ENCODE peak calls at places on chromosomes 2 and 18, in four cellular contexts. One of them, this sample, is unnamed.

GRCh38 chr2:97784953-97785352 is 71.6 kb downstream of the ZAP70 start:
- DNase-seq in endodermal cell: no peak
- DNase-seq in epithelial cell of esophagus: no peak
- DNase-seq in astrocyte of the spinal cord: no peak
- DNase-seq in this sample: no peak

GRCh38 chr2:113895301-113895700 is 5.4 kb downstream of the ACTR3 start:
- DNase-seq in endodermal cell: no peak
- DNase-seq in astrocyte of the spinal cord: no peak
- DNase-seq in epithelial cell of esophagus: peak; percentile 22
- DNase-seq in this sample: no peak

GRCh38 chr2:71827146-71827874 is 320.4 kb downstream of the CYP26B1 start:
- DNase-seq in epithelial cell of esophagus: no peak
- DNase-seq in astrocyte of the spinal cord: no peak
- DNase-seq in endodermal cell: no peak
- DNase-seq in this sample: no peak

GRCh38 chr2:136255127-136255526 is 137.2 kb upstream of the CXCR4 start:
- DNase-seq in astrocyte of the spinal cord: no peak
- DNase-seq in epithelial cell of esophagus: no peak
- DNase-seq in endodermal cell: no peak
- DNase-seq in this sample: no peak

GRCh38 chr18:31512203-31512764 is 14.3 kb downstream of the DSG2 start:
- DNase-seq in astrocyte of the spinal cord: peak; percentile 62
- DNase-seq in endodermal cell: no peak
- DNase-seq in epithelial cell of esophagus: peak; percentile 98
- DNase-seq in this sample: no peak

GRCh38 chr2:207768168-207768890 is 1.4 kb downstream of the FZD5 start:
- DNase-seq in astrocyte of the spinal cord: peak; percentile 46
- DNase-seq in epithelial cell of esophagus: peak; percentile 74
- DNase-seq in endodermal cell: peak; percentile 75
- DNase-seq in this sample: peak; percentile 31

GRCh38 chr2:193349642-193350041 is 1154.9 kb upstream of the TMEFF2 start:
- DNase-seq in epithelial cell of esophagus: no peak
- DNase-seq in astrocyte of the spinal cord: no peak
- DNase-seq in endodermal cell: no peak
- DNase-seq in this sample: no peak

GRCh38 chr18:12741351-12741750 is 38.5 kb downstream of the PSMG2 start:
- DNase-seq in endodermal cell: no peak
- DNase-seq in astrocyte of the spinal cord: peak; percentile 25
- DNase-seq in epithelial cell of esophagus: peak; percentile 98
- DNase-seq in this sample: no peak

GRCh38 chr2:4066217-4066616 is 362.8 kb downstream of the DCDC2C start:
- DNase-seq in epithelial cell of esophagus: no peak
- DNase-seq in endodermal cell: no peak
- DNase-seq in astrocyte of the spinal cord: no peak
- DNase-seq in this sample: no peak

GRCh38 chr2:160490760-160491367 is 2.7 kb downstream of the RBMS1 start:
- DNase-seq in endodermal cell: no peak
- DNase-seq in epithelial cell of esophagus: no peak
- DNase-seq in astrocyte of the spinal cord: no peak
- DNase-seq in this sample: no peak

GRCh38 chr2:20391951-20392699 is 41.5 kb upstream of the PUM2 start:
- DNase-seq in astrocyte of the spinal cord: no peak
- DNase-seq in epithelial cell of esophagus: peak; percentile 93
- DNase-seq in endodermal cell: no peak
- DNase-seq in this sample: peak; percentile 68

GRCh38 chr2:56450083-56450482 is 266.3 kb downstream of the CCDC85A start:
- DNase-seq in endodermal cell: no peak
- DNase-seq in astrocyte of the spinal cord: no peak
- DNase-seq in epithelial cell of esophagus: no peak
- DNase-seq in this sample: no peak

GRCh38 chr18:57801379-57802165 is 1.5 kb downstream of the ATP8B1 start:
- DNase-seq in astrocyte of the spinal cord: no peak
- DNase-seq in epithelial cell of esophagus: peak; percentile 29
- DNase-seq in endodermal cell: peak; percentile 67
- DNase-seq in this sample: peak; percentile 33
- H3K4me3 ChIP-seq in astrocyte of the spinal cord: peak overlapping the region; percentile 92
- H3K4me3 ChIP-seq in epithelial cell of esophagus: peak overlapping the region; percentile 88
- H3K4me3 ChIP-seq in endodermal cell: peak overlapping the region; percentile 83
- H3K4me3 ChIP-seq in this sample: peak overlapping the region; percentile 52

DNA sequence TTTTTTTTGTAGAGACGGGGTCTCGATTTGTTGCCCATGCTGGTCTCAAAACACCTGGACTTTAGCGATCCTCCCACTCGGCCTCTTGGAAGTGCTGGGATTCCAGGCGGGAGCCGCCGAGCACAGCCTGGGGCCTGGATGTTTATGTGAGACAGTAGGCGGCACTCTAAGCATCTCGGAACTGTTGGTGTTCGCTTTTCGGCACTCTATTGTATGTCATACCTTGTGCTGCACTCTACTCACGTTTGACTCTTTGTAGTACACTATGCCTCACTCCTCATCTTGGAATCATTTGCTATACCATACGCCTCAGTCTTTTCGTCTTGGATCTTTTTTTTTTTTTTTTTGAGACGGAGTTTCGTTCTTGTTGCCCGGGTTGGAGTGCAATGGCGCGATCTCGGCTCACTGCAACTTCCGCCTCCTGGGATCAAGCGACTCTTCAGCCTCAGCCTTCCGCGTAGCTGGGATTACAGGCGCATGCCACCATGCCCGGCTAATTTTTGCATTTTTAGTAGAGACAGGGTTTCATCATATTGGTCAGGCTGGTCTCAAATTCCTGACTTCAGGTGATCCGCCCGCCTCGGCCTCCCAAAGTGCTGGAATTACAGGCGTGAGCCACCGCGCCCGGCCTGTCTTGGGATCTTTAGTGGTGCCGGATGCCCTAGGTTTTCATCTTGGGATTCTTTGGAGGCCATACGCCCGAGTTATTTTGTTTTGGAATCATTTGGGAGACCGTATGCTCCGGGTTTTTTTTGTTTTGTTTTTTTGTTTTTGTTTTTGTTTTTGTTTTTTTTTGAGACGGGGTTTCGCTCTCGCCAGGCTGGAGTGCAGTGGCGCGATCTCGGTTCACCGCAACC is 24.2 kb upstream of the ZDBF2 start:
- DNase-seq in astrocyte of the spinal cord: no peak
- DNase-seq in epithelial cell of esophagus: peak; percentile 24
- DNase-seq in endodermal cell: peak; percentile 78
- DNase-seq in this sample: no peak
- H3K4me3 ChIP-seq in astrocyte of the spinal cord: peak overlapping the region; percentile 15
- H3K4me3 ChIP-seq in epithelial cell of esophagus: peak overlapping the region; percentile 34
- H3K4me3 ChIP-seq in endodermal cell: no peak overlapping the region
- H3K4me3 ChIP-seq in this sample: no peak overlapping the region

GRCh38 chr2:240520143-240520973 is 37.4 kb downstream of the ANKMY1 start:
- DNase-seq in astrocyte of the spinal cord: no peak
- DNase-seq in endodermal cell: peak; percentile 63
- DNase-seq in epithelial cell of esophagus: peak; percentile 14
- DNase-seq in this sample: no peak

GRCh38 chr2:240517342-240517741 is 40.4 kb downstream of the ANKMY1 start:
- DNase-seq in astrocyte of the spinal cord: no peak
- DNase-seq in endodermal cell: no peak
- DNase-seq in epithelial cell of esophagus: no peak
- DNase-seq in this sample: no peak

GRCh38 chr2:240520974-240521350 is 36.8 kb downstream of the ANKMY1 start:
- DNase-seq in endodermal cell: peak; percentile 39
- DNase-seq in astrocyte of the spinal cord: no peak
- DNase-seq in epithelial cell of esophagus: no peak
- DNase-seq in this sample: no peak

GRCh38 chr2:240519396-240520142 is 38.2 kb downstream of the ANKMY1 start:
- DNase-seq in endodermal cell: peak; percentile 31
- DNase-seq in epithelial cell of esophagus: peak; percentile 35
- DNase-seq in astrocyte of the spinal cord: peak; percentile 14
- DNase-seq in this sample: no peak

DNA sequence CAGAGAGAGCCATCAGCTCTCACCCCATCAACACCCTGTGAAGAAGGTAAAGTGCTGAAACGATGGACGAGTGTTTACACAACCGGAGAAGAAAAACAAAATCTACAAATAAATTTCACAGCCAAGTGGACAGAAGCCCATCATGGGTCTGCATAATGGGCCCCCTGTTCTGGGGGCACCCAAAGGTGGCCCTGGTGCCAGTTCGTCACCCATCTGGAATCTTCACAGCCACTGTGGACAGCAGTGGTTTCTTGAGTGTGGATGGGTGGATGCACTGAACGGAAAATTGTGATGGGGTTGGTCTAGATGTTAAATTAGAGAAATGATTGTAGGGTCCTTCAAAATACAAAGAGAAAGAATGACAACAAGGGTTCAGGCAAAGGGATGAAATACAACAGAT is 38.8 kb downstream of the ANKMY1 start:
- DNase-seq in astrocyte of the spinal cord: no peak
- DNase-seq in endodermal cell: no peak
- DNase-seq in epithelial cell of esophagus: no peak
- DNase-seq in this sample: no peak
- H3K4me3 ChIP-seq in astrocyte of the spinal cord: no peak overlapping the region
- H3K4me3 ChIP-seq in endodermal cell: no peak overlapping the region
- H3K4me3 ChIP-seq in epithelial cell of esophagus: no peak overlapping the region
- H3K4me3 ChIP-seq in this sample: no peak overlapping the region

GRCh38 chr2:110101280-110101844 is 14.3 kb downstream of the MALL start:
- DNase-seq in astrocyte of the spinal cord: peak; percentile 100
- DNase-seq in epithelial cell of esophagus: peak; percentile 100
- DNase-seq in endodermal cell: peak; percentile 66
- DNase-seq in this sample: no peak

GRCh38 chr2:110104025-110104771 is 11.4 kb downstream of the MALL start:
- DNase-seq in epithelial cell of esophagus: peak; percentile 77
- DNase-seq in endodermal cell: peak; percentile 23
- DNase-seq in astrocyte of the spinal cord: peak; percentile 41
- DNase-seq in this sample: no peak

GRCh38 chr2:110099471-110100225 is 16.0 kb downstream of the MALL start:
- DNase-seq in epithelial cell of esophagus: no peak
- DNase-seq in astrocyte of the spinal cord: no peak
- DNase-seq in endodermal cell: peak; percentile 28
- DNase-seq in this sample: no peak

GRCh38 chr2:110103060-110103961 is 12.3 kb downstream of the MALL start:
- DNase-seq in astrocyte of the spinal cord: no peak
- DNase-seq in endodermal cell: peak; percentile 32
- DNase-seq in epithelial cell of esophagus: no peak
- DNase-seq in this sample: no peak

DNA sequence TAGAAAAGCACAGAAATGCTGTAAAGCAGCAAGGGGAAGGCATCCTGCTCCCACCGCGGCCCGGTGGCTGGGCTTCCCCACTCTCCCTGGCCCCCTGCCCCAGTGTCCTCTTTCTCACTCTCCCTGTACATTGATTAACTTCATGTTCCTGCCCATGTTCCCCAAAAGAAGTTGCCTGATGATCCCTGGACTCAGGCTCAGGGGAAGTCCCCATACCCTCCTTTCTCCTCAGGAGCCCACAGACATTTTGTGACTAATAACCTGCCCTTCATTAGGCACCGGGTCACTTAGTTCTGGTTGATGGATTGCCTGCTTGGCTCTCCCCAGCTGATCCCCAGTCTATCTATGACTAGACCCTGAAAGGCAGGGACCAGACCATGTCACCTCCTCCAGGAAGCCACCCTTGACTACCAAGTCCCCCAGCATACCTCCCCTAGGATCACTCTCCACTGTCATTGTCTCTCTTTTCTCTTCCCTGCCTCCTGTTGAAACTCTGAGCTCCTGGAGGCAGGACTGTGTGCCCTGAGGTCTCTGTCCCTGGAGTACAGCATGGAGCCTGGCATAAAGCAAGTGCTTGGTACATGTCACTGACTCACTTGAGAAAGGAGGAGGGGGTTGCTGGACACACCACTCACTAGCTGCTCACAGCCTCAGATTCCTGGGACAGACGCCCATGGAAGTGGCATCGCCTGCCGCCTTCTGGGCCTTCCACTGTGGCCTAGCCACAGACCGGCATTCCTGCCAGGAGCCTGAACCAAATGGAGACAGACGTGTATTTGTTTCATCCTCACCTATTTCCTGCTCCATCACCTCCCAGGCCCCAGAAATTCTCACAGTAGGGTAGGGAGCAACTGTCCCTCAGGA is 13.5 kb downstream of the MALL start:
- DNase-seq in endodermal cell: no peak
- DNase-seq in epithelial cell of esophagus: peak; percentile 68
- DNase-seq in astrocyte of the spinal cord: peak; percentile 42
- DNase-seq in this sample: no peak
- H3K4me3 ChIP-seq in endodermal cell: no peak overlapping the region
- H3K4me3 ChIP-seq in epithelial cell of esophagus: no peak overlapping the region
- H3K4me3 ChIP-seq in astrocyte of the spinal cord: no peak overlapping the region
- H3K4me3 ChIP-seq in this sample: no peak overlapping the region

DNA sequence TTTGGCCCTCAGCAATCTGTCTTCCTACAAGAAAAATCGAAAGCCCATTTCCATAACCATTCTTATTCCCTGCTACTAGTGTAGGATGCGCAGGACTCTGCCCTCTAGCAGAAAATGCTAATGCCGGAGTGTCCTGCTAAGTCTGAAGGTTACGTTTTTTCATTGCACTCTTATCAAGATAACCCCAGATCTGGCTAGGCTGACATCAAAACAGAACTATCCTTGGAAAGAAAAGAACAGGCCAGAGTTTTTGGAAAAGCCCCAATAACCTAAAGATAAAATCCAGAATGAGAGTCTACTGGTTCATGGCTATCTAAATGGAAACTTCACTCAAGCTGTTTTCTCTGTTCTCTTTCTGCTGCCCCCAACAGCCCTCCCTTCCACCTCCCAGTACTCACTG is 933 bp downstream of the RNF152 start:
- DNase-seq in astrocyte of the spinal cord: no peak
- DNase-seq in endodermal cell: no peak
- DNase-seq in epithelial cell of esophagus: no peak
- DNase-seq in this sample: no peak
- H3K4me3 ChIP-seq in astrocyte of the spinal cord: no peak overlapping the region
- H3K4me3 ChIP-seq in endodermal cell: peak overlapping the region; percentile 91
- H3K4me3 ChIP-seq in epithelial cell of esophagus: no peak overlapping the region
- H3K4me3 ChIP-seq in this sample: no peak overlapping the region

GRCh38 chr2:219388845-219389156 is 1.1 kb upstream of the DNPEP start:
- DNase-seq in endodermal cell: no peak
- DNase-seq in epithelial cell of esophagus: no peak
- DNase-seq in astrocyte of the spinal cord: no peak
- DNase-seq in this sample: no peak
- H3K4me3 ChIP-seq in endodermal cell: peak overlapping the region; percentile 73
- H3K4me3 ChIP-seq in epithelial cell of esophagus: peak overlapping the region; percentile 41
- H3K4me3 ChIP-seq in astrocyte of the spinal cord: peak overlapping the region; percentile 37
- H3K4me3 ChIP-seq in this sample: peak overlapping the region; percentile 43